ENCODE peak calls at places on chromosome 3, in five cellular contexts. D is cardiac muscle cell, U is breast epithelium, T is NCI-H1105, X is lower lobe of right lung. Y is an unnamed sample.

GRCh38 chr3:32684029-32684799 is 774 bp upstream of the CNOT10 start:
- DNase-seq in D (no peak), T (no peak), X (no peak), U (no peak), Y (no peak)

GRCh38 chr3:185469542-185469941 is 29.3 kb downstream of the TMEM41A start:
- DNase-seq in U (no peak), T (no peak), D (no peak), X (no peak), Y (no peak)

GRCh38 chr3:36866358-36866757 is 78.5 kb downstream of the TRANK1 start:
- DNase-seq in T (no peak), U (no peak), D (no peak), X (no peak), Y (no peak)

GRCh38 chr3:42847731-42848130 is 27.9 kb downstream of the CYP8B1 start:
- DNase-seq in T (no peak), U (no peak), X (no peak), D (no peak), Y (no peak)

GRCh38 chr3:8840556-8840955 is 71.1 kb upstream of the OXTR start:
- DNase-seq in D (no peak), T (no peak), X (no peak), U (no peak), Y (no peak)

GRCh38 chr3:111592941-111593340 is 2.2 kb downstream of the ZBED2 start:
- DNase-seq in X (no peak), D (no peak), T (no peak), U (no peak), Y (no peak)

GRCh38 chr3:169966951-169967915 is 626 bp downstream of the SEC62 start:
- DNase-seq in U (peak; percentile 26), D (peak; percentile 80), X (peak; percentile 73), T (peak; percentile 72), Y (peak; percentile 11)

GRCh38 chr3:181888234-181888633 is 176.5 kb downstream of the SOX2 start:
- DNase-seq in D (no peak), U (no peak), T (no peak), X (no peak), Y (no peak)

GRCh38 chr3:128273116-128273840 is 120.0 kb downstream of the EEFSEC start:
- DNase-seq in X (no peak), U (no peak), T (no peak), D (no peak), Y (no peak)

GRCh38 chr3:100316656-100317069 is 17.9 kb upstream of the NIT2 start:
- DNase-seq in X (no peak), D (peak; percentile 52), T (no peak), U (no peak), Y (no peak)

GRCh38 chr3:150775001-150775599 is 12.1 kb upstream of the SIAH2 start:
- DNase-seq in T (no peak), U (no peak), D (no peak), X (no peak), Y (no peak)

GRCh38 chr3:182909318-182910040 is 70.9 kb downstream of the DCUN1D1 start:
- DNase-seq in U (no peak), X (no peak), T (no peak), D (peak; percentile 13), Y (no peak)

GRCh38 chr3:51949121-51949520 is 6.1 kb upstream of the GPR62 start:
- DNase-seq in U (no peak), X (no peak), D (no peak), T (no peak), Y (no peak)

GRCh38 chr3:188807002-188807401 is 364.8 kb upstream of the TPRG1 start:
- DNase-seq in T (no peak), U (no peak), X (no peak), D (no peak), Y (no peak)

Y was measured in T follicular helper cell.